ENCODE peak calls at places on chromosome 12, in ten cellular contexts. O, Y, G, T, E, H, Q, A, P and S are unnamed samples.

GRCh38 chr12:87931764-87932163 is 97.4 kb downstream of the C12orf50 start:
- DNase-seq in T (no peak), Y (no peak), H (no peak), P (no peak), Q (no peak), G (no peak), O (no peak), E (no peak), A (no peak), S (no peak)

GRCh38 chr12:44847403-44847802 is 28.7 kb downstream of the NELL2 start:
- DNase-seq in A (no peak), T (no peak), Q (no peak), P (no peak), O (no peak), G (no peak), H (no peak), E (no peak), Y (no peak), S (no peak)

GRCh38 chr12:65500121-65500846 is 221.8 kb downstream of the MSRB3 start:
- DNase-seq in E (no peak), A (peak), H (no peak), G (no peak), Q (no peak), P (no peak), O (no peak), T (no peak), Y (no peak), S (peak)

GRCh38 chr12:52337054-52337453 is 15.9 kb upstream of the KRT83 start:
- DNase-seq in H (no peak), E (no peak), O (no peak), Q (no peak), Y (no peak), T (no peak), A (no peak), P (no peak), G (no peak), S (no peak)

GRCh38 chr12:51941011-51941561 is 10.4 kb upstream of the ACVR1B start:
- DNase-seq in Q (no peak), E (no peak), H (no peak), Y (no peak), P (no peak), G (no peak), T (no peak), O (no peak), A (no peak), S (no peak)

GRCh38 chr12:49025463-49025862 is 6.9 kb upstream of the PRKAG1 start:
- DNase-seq in T (no peak), A (no peak), E (no peak), H (no peak), P (no peak), Y (no peak), Q (no peak), G (no peak), O (no peak), S (no peak)

GRCh38 chr12:107474639-107475539 is 210.7 kb upstream of the PWP1 start:
- DNase-seq in Q (no peak), A (no peak), H (no peak), Y (no peak), O (no peak), G (no peak), T (no peak), P (no peak), E (no peak), S (no peak)

GRCh38 chr12:93287152-93287551 is 90.6 kb upstream of the NUDT4 start:
- DNase-seq in H (no peak), Y (no peak), Q (no peak), T (no peak), E (no peak), G (no peak), O (no peak), A (no peak), P (no peak), S (no peak)

GRCh38 chr12:112233242-112233641 is 107.9 kb downstream of the TRAFD1 start:
- DNase-seq in H (no peak), Q (no peak), P (no peak), O (no peak), T (no peak), Y (no peak), A (no peak), E (no peak), G (no peak), S (no peak)

GRCh38 chr12:3333583-3333982 is 157.4 kb upstream of the PRMT8 start:
- DNase-seq in A (peak), T (no peak), E (no peak), P (no peak), Q (no peak), O (no peak), G (no peak), Y (peak), H (no peak), S (peak)

DNA sequence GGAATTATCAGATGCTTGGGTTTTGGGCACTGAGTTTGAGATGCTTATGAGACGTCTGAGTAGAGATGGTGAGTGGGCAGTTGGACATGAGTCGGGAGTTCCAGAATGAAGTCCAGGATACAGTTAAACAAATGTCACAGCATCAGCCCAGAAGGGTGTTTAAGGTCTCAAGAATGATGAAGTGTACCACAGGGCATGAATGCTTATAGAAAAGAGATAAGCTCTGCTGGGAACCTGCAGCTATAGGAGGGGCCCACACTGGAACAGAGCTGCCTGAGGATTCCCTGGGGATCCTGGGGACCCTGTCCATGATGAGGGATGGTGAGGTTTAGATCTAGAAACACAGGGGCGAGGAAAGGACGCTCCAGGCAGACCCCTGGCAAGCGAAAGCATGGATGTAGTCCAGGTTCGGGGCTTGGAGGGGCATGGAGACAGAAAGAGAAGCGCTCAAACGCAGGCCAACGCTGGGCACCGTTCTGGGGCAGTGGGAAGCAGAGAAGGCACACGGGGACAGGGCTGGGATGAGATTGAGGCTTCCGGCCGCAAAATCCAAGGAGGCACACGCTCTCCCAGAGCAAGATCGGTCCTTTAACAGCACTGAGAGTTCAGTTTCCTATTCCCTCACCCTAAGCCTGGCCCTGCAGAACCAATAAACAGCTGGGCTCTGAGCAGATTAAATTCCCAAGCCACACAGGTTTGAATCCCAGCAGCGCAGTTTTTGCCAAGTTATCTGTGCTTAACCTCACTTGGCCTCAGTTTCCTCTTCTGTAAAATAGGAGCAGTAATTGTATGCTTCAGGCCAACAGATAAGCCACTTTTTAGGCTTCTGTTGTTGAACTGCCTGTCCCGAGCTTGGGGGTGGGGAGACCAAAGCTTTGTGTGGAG is 52.9 kb downstream of the EID3 start:
- DNase-seq in Y (peak), G (no peak), P (no peak), E (no peak), Q (no peak), T (peak), H (no peak), A (no peak), O (no peak), S (no peak)
- TF ChIP-seq POLR2A in Y (no peak), G (no peak), P (no peak), E (no peak), Q (no peak), T (no peak), H (no peak), A (no peak), O (no peak), S (no peak)

DNA sequence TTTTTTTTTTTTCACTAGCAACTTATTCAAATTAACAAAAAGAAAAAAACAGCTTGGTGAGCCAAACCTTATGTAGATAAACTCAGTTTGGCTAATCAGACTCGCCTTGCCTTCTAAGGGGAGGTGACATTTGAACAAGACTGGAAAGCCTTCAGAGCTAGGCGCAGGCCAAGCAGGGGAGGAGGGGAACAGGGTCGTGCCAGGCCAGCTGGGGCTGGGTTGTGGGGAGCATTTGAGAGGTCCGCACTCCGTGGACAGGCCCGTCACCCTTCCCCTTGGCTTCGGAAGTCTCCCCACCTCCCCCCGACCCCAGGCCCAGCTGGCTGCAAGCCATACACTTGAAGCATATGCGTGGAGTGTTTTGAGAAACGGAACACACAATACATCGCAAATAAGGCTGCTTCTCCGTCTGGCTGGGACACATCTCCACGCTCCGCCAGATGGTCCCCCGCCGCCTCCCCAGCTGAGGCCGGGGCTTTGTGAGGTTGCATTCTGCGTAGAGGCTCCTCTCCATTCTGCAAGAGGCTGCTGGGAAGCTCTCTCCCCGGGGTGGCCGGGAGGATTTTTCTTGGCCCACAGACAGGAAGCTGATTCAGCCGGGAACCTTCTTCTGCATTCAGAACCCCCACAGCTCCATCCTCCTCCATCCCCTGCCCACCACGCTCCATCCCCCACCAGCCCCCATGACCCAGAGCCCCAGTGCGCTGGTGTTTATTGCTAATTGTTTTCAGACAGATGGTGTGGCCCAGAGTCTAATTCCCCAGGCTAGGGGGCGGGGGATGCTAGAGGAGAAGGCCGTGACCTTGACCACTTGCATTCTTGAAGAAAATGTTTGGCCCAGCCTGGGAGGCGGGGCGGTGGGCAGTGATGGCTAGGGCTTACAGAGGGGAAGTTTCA is 88.2 kb upstream of the NCOR2 start:
- DNase-seq in O (peak), E (peak), G (no peak), P (peak), H (no peak), A (peak), Q (no peak), Y (peak), T (peak), S (no peak)
- TF ChIP-seq POLR2A in O (no peak), E (peak), G (no peak), P (no peak), H (no peak), A (no peak), Q (no peak), Y (no peak), T (no peak), S (no peak)

GRCh38 chr12:124433147-124433874 is 134.1 kb downstream of the NCOR2 start:
- DNase-seq in T (no peak), A (peak), H (no peak), O (no peak), G (no peak), P (no peak), E (no peak), Y (no peak), Q (no peak), S (no peak)
- TF ChIP-seq POLR2A in T (no peak), A (no peak), H (no peak), O (no peak), G (no peak), P (no peak), E (no peak), Y (no peak), Q (no peak), S (no peak)

GRCh38 chr12:57332646-57333312 is 81.8 kb upstream of the STAC3 start:
- DNase-seq in T (no peak), E (no peak), G (no peak), O (no peak), Y (no peak), Q (no peak), P (no peak), H (no peak), A (no peak), S (no peak)
- TF ChIP-seq POLR2A in T (no peak), E (no peak), G (no peak), O (no peak), Y (no peak), Q (no peak), P (no peak), H (no peak), A (no peak), S (no peak)